ENCODE peak calls at places on chromosomes 13 and 19, in six cellular contexts. One of them, this sample, is unnamed.

GRCh38 chr19:46789371-46789770 is 977 bp upstream of the SLC1A5 start:
- DNase-seq in omental fat pad: no peak
- DNase-seq in ascending aorta: no peak
- DNase-seq in IMR-90: no peak
- DNase-seq in choroid plexus epithelial cell: no peak
- DNase-seq in psoas muscle: no peak
- DNase-seq in this sample: no peak

GRCh38 chr13:75901509-75901908 is 265.4 kb downstream of the LMO7 start:
- DNase-seq in omental fat pad: no peak
- DNase-seq in ascending aorta: no peak
- DNase-seq in IMR-90: no peak
- DNase-seq in choroid plexus epithelial cell: no peak
- DNase-seq in psoas muscle: no peak
- DNase-seq in this sample: no peak

GRCh38 chr19:52336117-52336811 is at the start of gene ZNF610:
- DNase-seq in omental fat pad: peak
- DNase-seq in ascending aorta: peak
- DNase-seq in IMR-90: peak
- DNase-seq in choroid plexus epithelial cell: peak
- DNase-seq in psoas muscle: peak
- DNase-seq in this sample: peak

GRCh38 chr19:17264641-17264979 is at the start of gene USHBP1:
- DNase-seq in omental fat pad: no peak
- DNase-seq in ascending aorta: no peak
- DNase-seq in IMR-90: no peak
- DNase-seq in choroid plexus epithelial cell: no peak
- DNase-seq in psoas muscle: peak
- DNase-seq in this sample: no peak

GRCh38 chr19:12126707-12127106 is 13.4 kb downstream of the ZNF20 start:
- DNase-seq in omental fat pad: no peak
- DNase-seq in ascending aorta: no peak
- DNase-seq in IMR-90: peak
- DNase-seq in choroid plexus epithelial cell: peak
- DNase-seq in psoas muscle: no peak
- DNase-seq in this sample: no peak

GRCh38 chr19:50315773-50316448 is 13.3 kb downstream of the KCNC3 start:
- DNase-seq in omental fat pad: no peak
- DNase-seq in ascending aorta: no peak
- DNase-seq in IMR-90: no peak
- DNase-seq in choroid plexus epithelial cell: peak
- DNase-seq in psoas muscle: no peak
- DNase-seq in this sample: peak

GRCh38 chr19:35228177-35228930 is at the start of gene FAM187B:
- DNase-seq in omental fat pad: no peak
- DNase-seq in ascending aorta: no peak
- DNase-seq in IMR-90: no peak
- DNase-seq in choroid plexus epithelial cell: no peak
- DNase-seq in psoas muscle: no peak
- DNase-seq in this sample: no peak

GRCh38 chr13:94435604-94436226 is 43.8 kb downstream of the DCT start:
- DNase-seq in omental fat pad: no peak
- DNase-seq in ascending aorta: no peak
- DNase-seq in IMR-90: peak
- DNase-seq in choroid plexus epithelial cell: peak
- DNase-seq in psoas muscle: no peak
- DNase-seq in this sample: no peak

GRCh38 chr13:109145631-109146030 is 516.2 kb downstream of the MYO16 start:
- DNase-seq in omental fat pad: no peak
- DNase-seq in ascending aorta: no peak
- DNase-seq in IMR-90: peak
- DNase-seq in choroid plexus epithelial cell: peak
- DNase-seq in psoas muscle: no peak
- DNase-seq in this sample: no peak

GRCh38 chr19:13985771-13986347 is 20.3 kb downstream of the RFX1 start:
- DNase-seq in omental fat pad: no peak
- DNase-seq in ascending aorta: no peak
- DNase-seq in IMR-90: no peak
- DNase-seq in choroid plexus epithelial cell: no peak
- DNase-seq in psoas muscle: no peak
- DNase-seq in this sample: no peak

GRCh38 chr19:47375694-47376588 is 26.8 kb downstream of the DHX34 start:
- DNase-seq in omental fat pad: no peak
- DNase-seq in ascending aorta: no peak
- DNase-seq in IMR-90: no peak
- DNase-seq in choroid plexus epithelial cell: no peak
- DNase-seq in psoas muscle: no peak
- DNase-seq in this sample: no peak

GRCh38 chr13:40665061-40665753 is 1.2 kb downstream of the FOXO1 start:
- DNase-seq in omental fat pad: no peak
- DNase-seq in ascending aorta: peak
- DNase-seq in IMR-90: no peak
- DNase-seq in choroid plexus epithelial cell: no peak
- DNase-seq in psoas muscle: peak
- DNase-seq in this sample: no peak

GRCh38 chr13:67147257-67148218 is 82.6 kb downstream of the PCDH9 start:
- DNase-seq in omental fat pad: no peak
- DNase-seq in ascending aorta: no peak
- DNase-seq in IMR-90: peak
- DNase-seq in choroid plexus epithelial cell: peak
- DNase-seq in psoas muscle: no peak
- DNase-seq in this sample: no peak

GRCh38 chr19:17281391-17282304 is at the start of gene ANKLE1:
- DNase-seq in omental fat pad: no peak
- DNase-seq in ascending aorta: no peak
- DNase-seq in IMR-90: no peak
- DNase-seq in choroid plexus epithelial cell: no peak
- DNase-seq in psoas muscle: no peak
- DNase-seq in this sample: no peak

GRCh38 chr13:109874921-109875454 is 88.6 kb upstream of the IRS2 start:
- DNase-seq in omental fat pad: no peak
- DNase-seq in ascending aorta: no peak
- DNase-seq in IMR-90: peak
- DNase-seq in choroid plexus epithelial cell: peak
- DNase-seq in psoas muscle: no peak
- DNase-seq in this sample: no peak

GRCh38 chr13:20495087-20496023 is 30.3 kb downstream of the CRYL1 start:
- DNase-seq in omental fat pad: peak
- DNase-seq in ascending aorta: peak
- DNase-seq in IMR-90: peak
- DNase-seq in choroid plexus epithelial cell: peak
- DNase-seq in psoas muscle: no peak
- DNase-seq in this sample: no peak

GRCh38 chr19:45814851-45815481 is at the start of gene RSPH6A:
- DNase-seq in omental fat pad: no peak
- DNase-seq in ascending aorta: no peak
- DNase-seq in IMR-90: no peak
- DNase-seq in choroid plexus epithelial cell: no peak
- DNase-seq in psoas muscle: no peak
- DNase-seq in this sample: peak

GRCh38 chr13:110103026-110103425 is 203.9 kb downstream of the COL4A1 start:
- DNase-seq in omental fat pad: no peak
- DNase-seq in ascending aorta: no peak
- DNase-seq in IMR-90: no peak
- DNase-seq in choroid plexus epithelial cell: peak
- DNase-seq in psoas muscle: no peak
- DNase-seq in this sample: no peak

GRCh38 chr13:62879071-62879470 is 1463.4 kb upstream of the PCDH20 start:
- DNase-seq in omental fat pad: no peak
- DNase-seq in ascending aorta: no peak
- DNase-seq in IMR-90: peak
- DNase-seq in choroid plexus epithelial cell: peak
- DNase-seq in psoas muscle: no peak
- DNase-seq in this sample: no peak

GRCh38 chr13:30002577-30002976 is 152.2 kb upstream of the UBL3 start:
- DNase-seq in omental fat pad: no peak
- DNase-seq in ascending aorta: no peak
- DNase-seq in IMR-90: peak
- DNase-seq in choroid plexus epithelial cell: peak
- DNase-seq in psoas muscle: no peak
- DNase-seq in this sample: no peak

GRCh38 chr13:91946498-91947070 is 548.2 kb downstream of the GPC5 start:
- DNase-seq in omental fat pad: no peak
- DNase-seq in ascending aorta: no peak
- DNase-seq in IMR-90: peak
- DNase-seq in choroid plexus epithelial cell: peak
- DNase-seq in psoas muscle: no peak
- DNase-seq in this sample: no peak

GRCh38 chr19:756232-756631 is 5.3 kb downstream of the MISP start:
- DNase-seq in omental fat pad: no peak
- DNase-seq in ascending aorta: no peak
- DNase-seq in IMR-90: peak
- DNase-seq in choroid plexus epithelial cell: peak
- DNase-seq in psoas muscle: no peak
- DNase-seq in this sample: no peak

GRCh38 chr13:52879950-52880650 is 31.7 kb upstream of the PCDH8 start:
- DNase-seq in omental fat pad: no peak
- DNase-seq in ascending aorta: no peak
- DNase-seq in IMR-90: no peak
- DNase-seq in choroid plexus epithelial cell: no peak
- DNase-seq in psoas muscle: no peak
- DNase-seq in this sample: no peak

GRCh38 chr13:50527612-50528509 is 315.6 kb downstream of the DLEU7 start:
- DNase-seq in omental fat pad: no peak
- DNase-seq in ascending aorta: no peak
- DNase-seq in IMR-90: no peak
- DNase-seq in choroid plexus epithelial cell: no peak
- DNase-seq in psoas muscle: no peak
- DNase-seq in this sample: no peak

GRCh38 chr13:56907766-56908165 is 233.0 kb upstream of the PRR20A start:
- DNase-seq in omental fat pad: no peak
- DNase-seq in ascending aorta: no peak
- DNase-seq in IMR-90: no peak
- DNase-seq in choroid plexus epithelial cell: no peak
- DNase-seq in psoas muscle: no peak
- DNase-seq in this sample: no peak

GRCh38 chr13:23674795-23675640 is 104.8 kb downstream of the TNFRSF19 start:
- DNase-seq in omental fat pad: no peak
- DNase-seq in ascending aorta: no peak
- DNase-seq in IMR-90: peak
- DNase-seq in choroid plexus epithelial cell: peak
- DNase-seq in psoas muscle: no peak
- DNase-seq in this sample: no peak

GRCh38 chr13:33204130-33204927 is 81.2 kb downstream of the STARD13 start:
- DNase-seq in omental fat pad: no peak
- DNase-seq in ascending aorta: peak
- DNase-seq in IMR-90: peak
- DNase-seq in choroid plexus epithelial cell: peak
- DNase-seq in psoas muscle: peak
- DNase-seq in this sample: no peak

GRCh38 chr19:1046117-1046626 is 6.3 kb downstream of the ABCA7 start:
- DNase-seq in omental fat pad: no peak
- DNase-seq in ascending aorta: no peak
- DNase-seq in IMR-90: no peak
- DNase-seq in choroid plexus epithelial cell: no peak
- DNase-seq in psoas muscle: peak
- DNase-seq in this sample: no peak

GRCh38 chr13:110012102-110012739 is 225.8 kb upstream of the IRS2 start:
- DNase-seq in omental fat pad: no peak
- DNase-seq in ascending aorta: no peak
- DNase-seq in IMR-90: peak
- DNase-seq in choroid plexus epithelial cell: peak
- DNase-seq in psoas muscle: no peak
- DNase-seq in this sample: no peak

GRCh38 chr13:33101835-33102234 is 85.6 kb downstream of the KL start:
- DNase-seq in omental fat pad: no peak
- DNase-seq in ascending aorta: no peak
- DNase-seq in IMR-90: peak
- DNase-seq in choroid plexus epithelial cell: peak
- DNase-seq in psoas muscle: no peak
- DNase-seq in this sample: no peak

GRCh38 chr19:18464646-18465045 is 26.7 kb upstream of the ISYNA1 start:
- DNase-seq in omental fat pad: no peak
- DNase-seq in ascending aorta: peak
- DNase-seq in IMR-90: peak
- DNase-seq in choroid plexus epithelial cell: peak
- DNase-seq in psoas muscle: peak
- DNase-seq in this sample: no peak

GRCh38 chr19:33245948-33246728 is 20.5 kb upstream of the SLC7A10 start:
- DNase-seq in omental fat pad: no peak
- DNase-seq in ascending aorta: no peak
- DNase-seq in IMR-90: no peak
- DNase-seq in choroid plexus epithelial cell: peak
- DNase-seq in psoas muscle: no peak
- DNase-seq in this sample: peak
- TF ChIP-seq CTCF in omental fat pad: no peak
- TF ChIP-seq CTCF in ascending aorta: peak
- TF ChIP-seq CTCF in IMR-90: peak
- TF ChIP-seq CTCF in choroid plexus epithelial cell: peak
- TF ChIP-seq CTCF in psoas muscle: peak
- TF ChIP-seq CTCF in this sample: peak

DNA sequence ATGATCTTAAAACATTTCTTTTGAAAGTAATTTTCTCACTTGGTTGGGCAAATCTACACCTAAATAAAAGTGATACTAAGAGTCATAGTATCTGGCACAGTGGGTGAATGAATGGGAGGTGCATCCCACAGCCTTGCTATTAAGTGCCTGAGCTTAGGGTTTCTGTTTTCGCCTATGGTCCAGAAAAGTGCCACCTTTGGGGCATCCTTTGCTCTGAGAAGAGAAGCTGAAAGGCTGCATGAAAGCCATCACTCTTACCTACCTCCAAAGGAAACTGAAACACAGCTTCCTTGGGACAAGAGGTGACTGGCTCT is 55.6 kb upstream of the AKAP11 start:
- DNase-seq in omental fat pad: no peak
- DNase-seq in ascending aorta: no peak
- DNase-seq in IMR-90: no peak
- DNase-seq in choroid plexus epithelial cell: no peak
- DNase-seq in psoas muscle: no peak
- DNase-seq in this sample: no peak
- TF ChIP-seq CTCF in omental fat pad: no peak
- TF ChIP-seq CTCF in ascending aorta: no peak
- TF ChIP-seq CTCF in IMR-90: no peak
- TF ChIP-seq CTCF in choroid plexus epithelial cell: no peak
- TF ChIP-seq CTCF in psoas muscle: no peak
- TF ChIP-seq CTCF in this sample: peak

GRCh38 chr19:4868286-4868834 is 893 bp upstream of the PLIN3 start:
- DNase-seq in omental fat pad: no peak
- DNase-seq in ascending aorta: no peak
- DNase-seq in IMR-90: no peak
- DNase-seq in choroid plexus epithelial cell: no peak
- DNase-seq in psoas muscle: no peak
- DNase-seq in this sample: no peak
- TF ChIP-seq CTCF in omental fat pad: no peak
- TF ChIP-seq CTCF in ascending aorta: no peak
- TF ChIP-seq CTCF in IMR-90: no peak
- TF ChIP-seq CTCF in choroid plexus epithelial cell: no peak
- TF ChIP-seq CTCF in psoas muscle: no peak
- TF ChIP-seq CTCF in this sample: no peak

GRCh38 chr19:8525401-8525684 is 11.4 kb upstream of the ZNF414 start:
- DNase-seq in omental fat pad: no peak
- DNase-seq in ascending aorta: no peak
- DNase-seq in IMR-90: no peak
- DNase-seq in choroid plexus epithelial cell: no peak
- DNase-seq in psoas muscle: no peak
- DNase-seq in this sample: no peak
- TF ChIP-seq CTCF in omental fat pad: no peak
- TF ChIP-seq CTCF in ascending aorta: no peak
- TF ChIP-seq CTCF in IMR-90: peak
- TF ChIP-seq CTCF in choroid plexus epithelial cell: peak
- TF ChIP-seq CTCF in psoas muscle: peak
- TF ChIP-seq CTCF in this sample: peak